ENCODE peak calls at places on chromosomes 3 and 15, in nine cellular contexts. H, K, C, F, V, Q, I, T and R are unnamed samples.

GRCh38 chr15:40064231-40064894 is 25.4 kb upstream of the SRP14 start:
- DNase-seq in H (no peak), K (no peak), C (no peak), F (no peak), V (no peak), Q (no peak), I (no peak), T (peak), R (no peak)

GRCh38 chr15:53811530-53811929 is 52.1 kb upstream of the WDR72 start:
- DNase-seq in H (peak), K (no peak), C (no peak), F (no peak), V (no peak), Q (peak), I (no peak), T (no peak), R (peak)

GRCh38 chr15:67085818-67086649 is 20.6 kb downstream of the SMAD3 start:
- DNase-seq in H (no peak), K (no peak), C (no peak), F (no peak), V (no peak), Q (no peak), I (no peak), T (no peak), R (no peak)

GRCh38 chr15:68217341-68217740 is 12.2 kb downstream of the CLN6 start:
- DNase-seq in H (no peak), K (no peak), C (no peak), F (no peak), V (no peak), Q (no peak), I (no peak), T (no peak), R (no peak)

GRCh38 chr3:101940521-101940992 is 91.2 kb downstream of the NFKBIZ start:
- DNase-seq in H (peak), K (no peak), C (no peak), F (no peak), V (no peak), Q (no peak), I (no peak), T (peak), R (no peak)

GRCh38 chr3:107429330-107430181 is 52.3 kb downstream of the CCDC54 start:
- DNase-seq in H (peak), K (peak), C (peak), F (peak), V (peak), Q (peak), I (peak), T (peak), R (peak)

GRCh38 chr3:13706451-13706850 is 157.5 kb downstream of the FBLN2 start:
- DNase-seq in H (no peak), K (no peak), C (peak), F (no peak), V (no peak), Q (no peak), I (no peak), T (no peak), R (no peak)

GRCh38 chr15:25775317-25775912 is 87.7 kb downstream of the ATP10A start:
- DNase-seq in H (peak), K (no peak), C (no peak), F (no peak), V (no peak), Q (peak), I (no peak), T (no peak), R (no peak)

GRCh38 chr3:18445421-18446066 is 20.4 kb upstream of the SATB1 start:
- DNase-seq in H (no peak), K (no peak), C (peak), F (peak), V (peak), Q (no peak), I (peak), T (no peak), R (no peak)

GRCh38 chr3:119297169-119297568 is 3.0 kb downstream of the ARHGAP31 start:
- DNase-seq in H (no peak), K (no peak), C (no peak), F (no peak), V (no peak), Q (no peak), I (no peak), T (no peak), R (no peak)